ENCODE peak calls at places on chromosomes 5 and 9, in ten cellular contexts. One of them, this sample, is unnamed.
A peak's percentile ranks its signal among the peaks of the same experiment; 100 is the strongest.

GRCh38 chr5:12522116-12522515 is 617.9 kb upstream of the CTNND2 start:
- DNase-seq in tibial nerve: no peak
- DNase-seq in GM12878: no peak
- DNase-seq in mucosa of descending colon: no peak
- DNase-seq in colonic mucosa: no peak
- DNase-seq in fibroblast of lung: no peak
- DNase-seq in IMR-90: no peak
- DNase-seq in cardiac muscle cell: no peak
- DNase-seq in body of pancreas: no peak
- DNase-seq in left ventricle myocardium inferior: no peak
- DNase-seq in this sample: no peak

GRCh38 chr9:132283863-132284262 is 70.9 kb downstream of the SETX start:
- DNase-seq in colonic mucosa: no peak
- DNase-seq in IMR-90: peak; percentile 86
- DNase-seq in cardiac muscle cell: no peak
- DNase-seq in tibial nerve: no peak
- DNase-seq in fibroblast of lung: peak; percentile 29
- DNase-seq in GM12878: no peak
- DNase-seq in body of pancreas: no peak
- DNase-seq in mucosa of descending colon: no peak
- DNase-seq in left ventricle myocardium inferior: no peak
- DNase-seq in this sample: no peak

GRCh38 chr5:120413706-120414105 is 50.4 kb upstream of the PRR16 start:
- DNase-seq in IMR-90: no peak
- DNase-seq in tibial nerve: no peak
- DNase-seq in mucosa of descending colon: no peak
- DNase-seq in left ventricle myocardium inferior: no peak
- DNase-seq in GM12878: no peak
- DNase-seq in body of pancreas: no peak
- DNase-seq in cardiac muscle cell: no peak
- DNase-seq in fibroblast of lung: no peak
- DNase-seq in colonic mucosa: no peak
- DNase-seq in this sample: no peak

GRCh38 chr5:159905496-159905895 is 10.8 kb upstream of the ADRA1B start:
- DNase-seq in cardiac muscle cell: no peak
- DNase-seq in fibroblast of lung: peak; percentile 48
- DNase-seq in tibial nerve: no peak
- DNase-seq in GM12878: no peak
- DNase-seq in IMR-90: peak; percentile 86
- DNase-seq in mucosa of descending colon: no peak
- DNase-seq in body of pancreas: no peak
- DNase-seq in colonic mucosa: peak; percentile 65
- DNase-seq in left ventricle myocardium inferior: no peak
- DNase-seq in this sample: no peak

GRCh38 chr9:31119882-31120481 is 1264.5 kb upstream of the ACO1 start:
- DNase-seq in mucosa of descending colon: no peak
- DNase-seq in tibial nerve: no peak
- DNase-seq in left ventricle myocardium inferior: no peak
- DNase-seq in fibroblast of lung: peak; percentile 51
- DNase-seq in IMR-90: no peak
- DNase-seq in GM12878: no peak
- DNase-seq in body of pancreas: no peak
- DNase-seq in colonic mucosa: no peak
- DNase-seq in cardiac muscle cell: peak; percentile 29
- DNase-seq in this sample: peak; percentile 40

GRCh38 chr5:137921931-137922330 is 32.7 kb downstream of the PKD2L2 start:
- DNase-seq in tibial nerve: no peak
- DNase-seq in colonic mucosa: no peak
- DNase-seq in cardiac muscle cell: no peak
- DNase-seq in mucosa of descending colon: no peak
- DNase-seq in IMR-90: peak; percentile 36
- DNase-seq in fibroblast of lung: peak; percentile 25
- DNase-seq in body of pancreas: no peak
- DNase-seq in left ventricle myocardium inferior: no peak
- DNase-seq in GM12878: no peak
- DNase-seq in this sample: no peak

GRCh38 chr5:153659337-153659736 is 168.9 kb downstream of the GRIA1 start:
- DNase-seq in colonic mucosa: no peak
- DNase-seq in mucosa of descending colon: no peak
- DNase-seq in GM12878: no peak
- DNase-seq in left ventricle myocardium inferior: no peak
- DNase-seq in body of pancreas: no peak
- DNase-seq in cardiac muscle cell: peak; percentile 36
- DNase-seq in tibial nerve: no peak
- DNase-seq in fibroblast of lung: peak; percentile 77
- DNase-seq in IMR-90: peak; percentile 87
- DNase-seq in this sample: no peak

GRCh38 chr5:113514263-113514590 is 733 bp downstream of the YTHDC2 start:
- DNase-seq in GM12878: no peak
- DNase-seq in mucosa of descending colon: no peak
- DNase-seq in IMR-90: no peak
- DNase-seq in cardiac muscle cell: peak; percentile 44
- DNase-seq in colonic mucosa: no peak
- DNase-seq in fibroblast of lung: no peak
- DNase-seq in left ventricle myocardium inferior: no peak
- DNase-seq in tibial nerve: no peak
- DNase-seq in body of pancreas: no peak
- DNase-seq in this sample: no peak

GRCh38 chr9:131663288-131663687 is 76.6 kb downstream of the RAPGEF1 start:
- DNase-seq in body of pancreas: no peak
- DNase-seq in colonic mucosa: no peak
- DNase-seq in cardiac muscle cell: no peak
- DNase-seq in fibroblast of lung: no peak
- DNase-seq in tibial nerve: no peak
- DNase-seq in left ventricle myocardium inferior: no peak
- DNase-seq in IMR-90: no peak
- DNase-seq in mucosa of descending colon: no peak
- DNase-seq in GM12878: no peak
- DNase-seq in this sample: no peak

GRCh38 chr5:133399247-133399891 is 213.0 kb downstream of the FSTL4 start:
- DNase-seq in mucosa of descending colon: no peak
- DNase-seq in colonic mucosa: no peak
- DNase-seq in tibial nerve: no peak
- DNase-seq in fibroblast of lung: no peak
- DNase-seq in body of pancreas: no peak
- DNase-seq in IMR-90: no peak
- DNase-seq in cardiac muscle cell: no peak
- DNase-seq in GM12878: no peak
- DNase-seq in left ventricle myocardium inferior: no peak
- DNase-seq in this sample: no peak

GRCh38 chr5:95725071-95725820 is 5.9 kb upstream of the RHOBTB3 start:
- DNase-seq in fibroblast of lung: no peak
- DNase-seq in colonic mucosa: no peak
- DNase-seq in mucosa of descending colon: no peak
- DNase-seq in IMR-90: no peak
- DNase-seq in tibial nerve: no peak
- DNase-seq in cardiac muscle cell: no peak
- DNase-seq in GM12878: no peak
- DNase-seq in left ventricle myocardium inferior: no peak
- DNase-seq in body of pancreas: no peak
- DNase-seq in this sample: no peak

GRCh38 chr5:98624145-98624880 is 149.2 kb upstream of the RGMB start:
- DNase-seq in GM12878: no peak
- DNase-seq in body of pancreas: no peak
- DNase-seq in tibial nerve: no peak
- DNase-seq in mucosa of descending colon: no peak
- DNase-seq in IMR-90: peak; percentile 23
- DNase-seq in left ventricle myocardium inferior: no peak
- DNase-seq in colonic mucosa: no peak
- DNase-seq in cardiac muscle cell: no peak
- DNase-seq in fibroblast of lung: no peak
- DNase-seq in this sample: no peak

GRCh38 chr5:66958984-66959641 is 237.5 kb downstream of the CD180 start:
- DNase-seq in left ventricle myocardium inferior: peak; percentile 40
- DNase-seq in mucosa of descending colon: no peak
- DNase-seq in GM12878: no peak
- DNase-seq in tibial nerve: peak; percentile 12
- DNase-seq in cardiac muscle cell: peak; percentile 77
- DNase-seq in fibroblast of lung: peak; percentile 84
- DNase-seq in body of pancreas: peak; percentile 18
- DNase-seq in colonic mucosa: no peak
- DNase-seq in IMR-90: peak; percentile 80
- DNase-seq in this sample: no peak

GRCh38 chr5:28374492-28374934 is 1336.1 kb upstream of the CDH9 start:
- DNase-seq in colonic mucosa: no peak
- DNase-seq in IMR-90: no peak
- DNase-seq in GM12878: no peak
- DNase-seq in left ventricle myocardium inferior: no peak
- DNase-seq in tibial nerve: no peak
- DNase-seq in mucosa of descending colon: no peak
- DNase-seq in body of pancreas: peak; percentile 12
- DNase-seq in fibroblast of lung: no peak
- DNase-seq in cardiac muscle cell: peak; percentile 79
- DNase-seq in this sample: no peak

GRCh38 chr9:14316574-14317304 is 2.8 kb upstream of the NFIB start:
- DNase-seq in fibroblast of lung: no peak
- DNase-seq in GM12878: no peak
- DNase-seq in left ventricle myocardium inferior: no peak
- DNase-seq in cardiac muscle cell: no peak
- DNase-seq in body of pancreas: no peak
- DNase-seq in colonic mucosa: no peak
- DNase-seq in IMR-90: no peak
- DNase-seq in tibial nerve: no peak
- DNase-seq in mucosa of descending colon: no peak
- DNase-seq in this sample: no peak

GRCh38 chr5:15131909-15132308 is 260.3 kb upstream of the ANKH start:
- DNase-seq in fibroblast of lung: no peak
- DNase-seq in IMR-90: no peak
- DNase-seq in tibial nerve: no peak
- DNase-seq in GM12878: no peak
- DNase-seq in body of pancreas: no peak
- DNase-seq in mucosa of descending colon: no peak
- DNase-seq in left ventricle myocardium inferior: no peak
- DNase-seq in colonic mucosa: no peak
- DNase-seq in cardiac muscle cell: no peak
- DNase-seq in this sample: no peak

GRCh38 chr5:10454591-10455272 is 13.1 kb downstream of the ROPN1L start:
- DNase-seq in colonic mucosa: no peak
- DNase-seq in mucosa of descending colon: no peak
- DNase-seq in GM12878: no peak
- DNase-seq in IMR-90: peak; percentile 83
- DNase-seq in tibial nerve: peak; percentile 58
- DNase-seq in cardiac muscle cell: no peak
- DNase-seq in left ventricle myocardium inferior: no peak
- DNase-seq in fibroblast of lung: peak; percentile 66
- DNase-seq in body of pancreas: no peak
- DNase-seq in this sample: no peak

DNA sequence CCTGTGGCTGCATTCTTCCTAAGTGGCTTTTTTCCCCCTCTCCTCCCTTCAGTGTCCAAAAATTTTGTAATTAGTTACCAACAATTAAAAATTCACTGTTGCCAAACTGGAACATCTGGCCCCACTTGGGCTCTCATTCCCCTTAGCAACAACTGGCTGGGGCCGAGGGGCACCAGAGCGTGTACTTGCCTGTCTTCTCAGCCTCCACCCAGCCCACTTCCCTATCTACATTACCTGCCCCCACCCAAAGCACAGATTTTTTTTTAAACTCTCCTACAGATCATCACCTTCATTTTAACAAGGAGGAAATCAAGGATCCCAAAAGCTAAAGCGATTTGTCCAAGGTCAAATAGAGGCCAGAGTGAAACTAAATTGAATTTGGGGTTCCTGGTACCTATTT is 278.8 kb downstream of the EBF1 start:
- DNase-seq in body of pancreas: no peak
- DNase-seq in colonic mucosa: no peak
- DNase-seq in tibial nerve: no peak
- DNase-seq in IMR-90: no peak
- DNase-seq in left ventricle myocardium inferior: no peak
- DNase-seq in mucosa of descending colon: peak; percentile 64
- DNase-seq in fibroblast of lung: no peak
- DNase-seq in GM12878: no peak
- DNase-seq in cardiac muscle cell: no peak
- DNase-seq in this sample: no peak
- H3K4me1 ChIP-seq in body of pancreas: no peaks in the 10 kb centered on the region
- H3K4me1 ChIP-seq in colonic mucosa: no peaks in the 10 kb centered on the region
- H3K4me1 ChIP-seq in tibial nerve: no peaks in the 10 kb centered on the region
- H3K4me1 ChIP-seq in IMR-90: no peaks in the 10 kb centered on the region
- H3K4me1 ChIP-seq in left ventricle myocardium inferior: no peaks in the 10 kb centered on the region
- H3K4me1 ChIP-seq in mucosa of descending colon: no peaks in the 10 kb centered on the region
- H3K4me1 ChIP-seq in fibroblast of lung: peaks cover 2% of the 10 kb centered on the region
- H3K4me1 ChIP-seq in GM12878: peaks cover 46% of the 10 kb centered on the region
- H3K4me1 ChIP-seq in cardiac muscle cell: no peaks in the 10 kb centered on the region
- H3K4me1 ChIP-seq in this sample: no peaks in the 10 kb centered on the region

GRCh38 chr5:107535849-107536248 is 134.9 kb downstream of the EFNA5 start:
- DNase-seq in left ventricle myocardium inferior: no peak
- DNase-seq in tibial nerve: no peak
- DNase-seq in body of pancreas: no peak
- DNase-seq in mucosa of descending colon: no peak
- DNase-seq in IMR-90: no peak
- DNase-seq in GM12878: no peak
- DNase-seq in colonic mucosa: no peak
- DNase-seq in cardiac muscle cell: no peak
- DNase-seq in fibroblast of lung: no peak
- DNase-seq in this sample: no peak
- H3K36me3 ChIP-seq in left ventricle myocardium inferior: no peaks in the 10 kb centered on the region
- H3K36me3 ChIP-seq in tibial nerve: no peaks in the 10 kb centered on the region
- H3K36me3 ChIP-seq in body of pancreas: no peaks in the 10 kb centered on the region
- H3K36me3 ChIP-seq in mucosa of descending colon: no peaks in the 10 kb centered on the region
- H3K36me3 ChIP-seq in IMR-90: no peaks in the 10 kb centered on the region
- H3K36me3 ChIP-seq in GM12878: no peaks in the 10 kb centered on the region
- H3K36me3 ChIP-seq in colonic mucosa: no peaks in the 10 kb centered on the region
- H3K36me3 ChIP-seq in cardiac muscle cell: no peaks in the 10 kb centered on the region
- H3K36me3 ChIP-seq in fibroblast of lung: no peaks in the 10 kb centered on the region
- H3K36me3 ChIP-seq in this sample: no peaks in the 10 kb centered on the region

GRCh38 chr5:91311697-91312501 is 71.2 kb downstream of the ARRDC3 start:
- DNase-seq in GM12878: peak; percentile 71
- DNase-seq in tibial nerve: peak; percentile 78
- DNase-seq in left ventricle myocardium inferior: peak; percentile 49
- DNase-seq in cardiac muscle cell: no peak
- DNase-seq in fibroblast of lung: peak; percentile 99
- DNase-seq in colonic mucosa: peak; percentile 50
- DNase-seq in mucosa of descending colon: peak; percentile 76
- DNase-seq in IMR-90: peak; percentile 99
- DNase-seq in body of pancreas: peak; percentile 35
- DNase-seq in this sample: no peak
- TF ChIP-seq CTCF in GM12878: no peak
- TF ChIP-seq CTCF in tibial nerve: no peak
- TF ChIP-seq CTCF in left ventricle myocardium inferior: peak; percentile 19
- TF ChIP-seq CTCF in cardiac muscle cell: peak; percentile 6
- TF ChIP-seq CTCF in fibroblast of lung: no peak
- TF ChIP-seq CTCF in colonic mucosa: no peak
- TF ChIP-seq CTCF in mucosa of descending colon: no peak
- TF ChIP-seq CTCF in IMR-90: no peak
- TF ChIP-seq CTCF in body of pancreas: peak; percentile 17
- TF ChIP-seq CTCF in this sample: no peak

DNA sequence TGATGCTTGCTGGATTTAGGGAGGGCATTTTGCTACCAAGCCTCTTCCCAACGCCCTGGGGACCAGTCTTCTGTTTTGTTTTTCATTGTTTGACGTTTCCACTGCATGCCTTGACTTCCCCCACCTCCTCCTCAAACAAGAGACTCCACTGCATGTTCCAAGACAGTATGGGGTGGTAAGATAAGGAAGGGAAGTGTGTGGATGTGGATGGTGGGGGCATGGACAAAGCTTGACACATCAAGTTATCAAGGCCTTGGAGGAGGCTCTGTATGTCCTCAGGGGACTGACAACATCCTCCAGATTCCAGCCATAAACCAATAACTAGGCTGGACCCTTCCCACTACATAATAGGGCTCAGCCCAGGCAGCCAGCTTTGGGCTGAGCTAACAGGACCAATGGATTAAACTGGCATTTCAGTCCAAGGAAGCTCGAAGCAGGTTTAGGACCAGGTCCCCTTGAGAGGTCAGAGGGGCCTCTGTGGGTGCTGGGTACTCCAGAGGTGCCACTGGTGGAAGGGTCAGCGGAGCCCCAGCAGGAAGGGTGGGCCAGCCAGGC is 23.0 kb downstream of the PCDHGC5 start:
- DNase-seq in fibroblast of lung: no peak
- DNase-seq in IMR-90: no peak
- DNase-seq in tibial nerve: no peak
- DNase-seq in colonic mucosa: no peak
- DNase-seq in cardiac muscle cell: no peak
- DNase-seq in GM12878: no peak
- DNase-seq in mucosa of descending colon: no peak
- DNase-seq in body of pancreas: no peak
- DNase-seq in left ventricle myocardium inferior: no peak
- DNase-seq in this sample: no peak
- H3K4me1 ChIP-seq in fibroblast of lung: peaks cover 63% of the 10 kb centered on the region
- H3K4me1 ChIP-seq in IMR-90: peaks cover 58% of the 10 kb centered on the region
- H3K4me1 ChIP-seq in tibial nerve: peaks cover 84% of the 10 kb centered on the region
- H3K4me1 ChIP-seq in colonic mucosa: peaks cover 8% of the 10 kb centered on the region
- H3K4me1 ChIP-seq in cardiac muscle cell: peaks cover 20% of the 10 kb centered on the region
- H3K4me1 ChIP-seq in GM12878: peaks cover 82% of the 10 kb centered on the region
- H3K4me1 ChIP-seq in mucosa of descending colon: peaks cover 15% of the 10 kb centered on the region
- H3K4me1 ChIP-seq in body of pancreas: peaks cover 24% of the 10 kb centered on the region
- H3K4me1 ChIP-seq in left ventricle myocardium inferior: peaks cover 85% of the 10 kb centered on the region
- H3K4me1 ChIP-seq in this sample: no peaks in the 10 kb centered on the region

This sample was measured in Caco-2.